ENCODE peak calls at places on chromosomes 6 and 20, in nine cellular contexts. D, R, Y, Z, G, H, O, Q and F are unnamed samples.
A peak's percentile ranks its signal among the peaks of the same experiment; 100 is the strongest.

GRCh38 chr6:146892613-146893401 is 294.0 kb downstream of the ADGB start:
- DNase-seq in D (no peak), R (no peak), Y (peak; percentile 45), Z (peak; percentile 85), G (peak; percentile 96), H (no peak), O (no peak), Q (peak; percentile 92), F (peak; percentile 59)

GRCh38 chr6:73264446-73264845 is 1.4 kb upstream of the KHDC1 start:
- DNase-seq in D (no peak), R (no peak), Y (no peak), Z (no peak), G (no peak), H (no peak), O (no peak), Q (no peak), F (no peak)

GRCh38 chr20:50013976-50014375 is 31.2 kb downstream of the SNAI1 start:
- DNase-seq in D (no peak), R (no peak), Y (no peak), Z (no peak), G (no peak), H (no peak), O (no peak), Q (no peak), F (no peak)

GRCh38 chr6:161038229-161039003 is 46.8 kb downstream of the MAP3K4 start:
- DNase-seq in D (no peak), R (no peak), Y (peak; percentile 98), Z (peak; percentile 81), G (peak; percentile 97), H (peak; percentile 31), O (no peak), Q (peak; percentile 96), F (no peak)

GRCh38 chr6:112222111-112222726 is 32.1 kb downstream of the LAMA4 start:
- DNase-seq in D (no peak), R (no peak), Y (no peak), Z (no peak), G (peak; percentile 98), H (no peak), O (no peak), Q (peak; percentile 80), F (no peak)

GRCh38 chr20:3647418-3647817 is 15.8 kb downstream of the GFRA4 start:
- DNase-seq in D (no peak), R (no peak), Y (no peak), Z (no peak), G (no peak), H (no peak), O (no peak), Q (no peak), F (no peak)

GRCh38 chr20:8153281-8153908 is 21.3 kb downstream of the PLCB1 start:
- DNase-seq in D (no peak), R (no peak), Y (no peak), Z (no peak), G (no peak), H (no peak), O (no peak), Q (peak; percentile 27), F (no peak)

GRCh38 chr20:41058007-41058673 is 29.5 kb downstream of the TOP1 start:
- DNase-seq in D (no peak), R (no peak), Y (peak; percentile 73), Z (peak; percentile 83), G (peak; percentile 83), H (no peak), O (peak; percentile 7), Q (peak; percentile 93), F (peak; percentile 29)

GRCh38 chr6:23244300-23244699 is 674.9 kb downstream of the HDGFL1 start:
- DNase-seq in D (no peak), R (no peak), Y (no peak), Z (no peak), G (peak; percentile 24), H (no peak), O (no peak), Q (peak; percentile 94), F (no peak)

GRCh38 chr6:87066449-87067288 is 28.2 kb downstream of the CGA start:
- DNase-seq in D (peak; percentile 58), R (no peak), Y (peak; percentile 10), Z (peak; percentile 49), G (peak; percentile 60), H (peak; percentile 60), O (peak; percentile 13), Q (peak; percentile 72), F (peak; percentile 20)

GRCh38 chr20:14142171-14142570 is 146.9 kb downstream of the MACROD2 start:
- DNase-seq in D (no peak), R (no peak), Y (no peak), Z (peak; percentile 71), G (peak; percentile 45), H (no peak), O (no peak), Q (peak; percentile 19), F (no peak)

GRCh38 chr6:134534708-134535149 is 216.8 kb upstream of the SGK1 start:
- DNase-seq in D (no peak), R (no peak), Y (peak; percentile 71), Z (peak; percentile 35), G (peak; percentile 62), H (no peak), O (no peak), Q (peak; percentile 66), F (peak; percentile 26)

GRCh38 chr6:124551711-124552233 is 410.5 kb upstream of the RNF217 start:
- DNase-seq in D (no peak), R (no peak), Y (no peak), Z (no peak), G (no peak), H (no peak), O (no peak), Q (no peak), F (no peak)

GRCh38 chr6:113596907-113597583 is 260.1 kb upstream of the MARCKS start:
- DNase-seq in D (no peak), R (no peak), Y (no peak), Z (no peak), G (peak; percentile 81), H (no peak), O (no peak), Q (peak; percentile 63), F (no peak)

GRCh38 chr6:117298941-117299340 is 33.6 kb downstream of the VGLL2 start:
- DNase-seq in D (no peak), R (no peak), Y (no peak), Z (no peak), G (no peak), H (no peak), O (no peak), Q (no peak), F (no peak)

GRCh38 chr6:32883789-32884188 is 29.8 kb downstream of the PSMB9 start:
- DNase-seq in D (no peak), R (no peak), Y (no peak), Z (peak; percentile 66), G (peak; percentile 82), H (no peak), O (no peak), Q (peak; percentile 60), F (no peak)

GRCh38 chr6:131688286-131688685 is 12.9 kb downstream of the OR2A4 start:
- DNase-seq in D (no peak), R (no peak), Y (no peak), Z (no peak), G (peak; percentile 32), H (no peak), O (no peak), Q (no peak), F (no peak)

GRCh38 chr20:36274248-36274841 is 31.8 kb upstream of the DLGAP4 start:
- DNase-seq in D (no peak), R (no peak), Y (no peak), Z (no peak), G (no peak), H (no peak), O (no peak), Q (no peak), F (no peak)

GRCh38 chr20:31704225-31705119 is 18.2 kb downstream of the BCL2L1 start:
- DNase-seq in D (no peak), R (no peak), Y (peak; percentile 89), Z (no peak), G (peak; percentile 42), H (no peak), O (no peak), Q (peak; percentile 66), F (no peak)

GRCh38 chr6:27297857-27298730 is 14.0 kb downstream of the POM121L2 start:
- DNase-seq in D (no peak), R (no peak), Y (peak; percentile 66), Z (no peak), G (peak; percentile 40), H (no peak), O (no peak), Q (peak; percentile 51), F (no peak)

GRCh38 chr20:44582321-44583025 is at the start of gene PKIG:
- DNase-seq in D (no peak), R (no peak), Y (no peak), Z (peak; percentile 69), G (peak; percentile 84), H (no peak), O (no peak), Q (peak; percentile 90), F (peak; percentile 91)

GRCh38 chr6:30898750-30899360 is 9.2 kb upstream of the GTF2H4 start:
- DNase-seq in D (no peak), R (no peak), Y (no peak), Z (no peak), G (no peak), H (no peak), O (no peak), Q (no peak), F (no peak)

GRCh38 chr20:44039741-44040140 is 125.1 kb downstream of the TOX2 start:
- DNase-seq in D (no peak), R (no peak), Y (no peak), Z (no peak), G (no peak), H (no peak), O (no peak), Q (no peak), F (no peak)

GRCh38 chr6:168507297-168507696 is 66.3 kb downstream of the SMOC2 start:
- DNase-seq in D (no peak), R (no peak), Y (no peak), Z (no peak), G (no peak), H (no peak), O (no peak), Q (no peak), F (no peak)

GRCh38 chr6:14211596-14211961 is 94.0 kb downstream of the CD83 start:
- DNase-seq in D (peak; percentile 40), R (peak; percentile 26), Y (no peak), Z (no peak), G (peak; percentile 33), H (peak; percentile 28), O (peak; percentile 40), Q (peak; percentile 37), F (no peak)

GRCh38 chr20:62752671-62753501 is 43.4 kb upstream of the MRGBP start:
- DNase-seq in D (no peak), R (no peak), Y (no peak), Z (no peak), G (no peak), H (no peak), O (no peak), Q (peak; percentile 50), F (no peak)

GRCh38 chr20:24995741-24996448 is 3.3 kb upstream of the APMAP start:
- DNase-seq in D (no peak), R (no peak), Y (no peak), Z (peak; percentile 26), G (no peak), H (no peak), O (no peak), Q (no peak), F (no peak)

GRCh38 chr20:4633379-4633778 is 88.3 kb upstream of the PRND start:
- DNase-seq in D (no peak), R (no peak), Y (no peak), Z (no peak), G (no peak), H (no peak), O (no peak), Q (no peak), F (no peak)

GRCh38 chr6:43267619-43268347 is 24.5 kb downstream of the TTBK1 start:
- DNase-seq in D (no peak), R (no peak), Y (no peak), Z (no peak), G (no peak), H (no peak), O (no peak), Q (no peak), F (no peak)

GRCh38 chr6:109424946-109425345 is 15.5 kb downstream of the PPIL6 start:
- DNase-seq in D (no peak), R (no peak), Y (peak; percentile 74), Z (no peak), G (no peak), H (no peak), O (no peak), Q (peak; percentile 10), F (no peak)

GRCh38 chr20:61869750-61870507 is 195.8 kb downstream of the TAF4 start:
- DNase-seq in D (no peak), R (no peak), Y (no peak), Z (no peak), G (no peak), H (no peak), O (no peak), Q (no peak), F (no peak)